ENCODE peak calls at places on chromosome 9, in seven cellular contexts. One of them, this sample, is unnamed.
A peak's percentile ranks its signal among the peaks of the same experiment; 100 is the strongest.

GRCh38 chr9:85414399-85414798 is 327.4 kb downstream of the AGTPBP1 start:
- DNase-seq in IMR-90: no peak
- DNase-seq in transverse colon: no peak
- DNase-seq in astrocyte: no peak
- DNase-seq in right lobe of liver: no peak
- DNase-seq in K562: no peak
- DNase-seq in heart left ventricle: no peak
- DNase-seq in this sample: no peak

GRCh38 chr9:112890106-112891081 is at the start of gene SLC46A2:
- DNase-seq in IMR-90: no peak
- DNase-seq in transverse colon: no peak
- DNase-seq in astrocyte: no peak
- DNase-seq in right lobe of liver: peak; percentile 63
- DNase-seq in K562: no peak
- DNase-seq in heart left ventricle: peak; percentile 32
- DNase-seq in this sample: no peak

GRCh38 chr9:16266648-16267276 is 603.7 kb downstream of the BNC2 start:
- DNase-seq in IMR-90: no peak
- DNase-seq in transverse colon: no peak
- DNase-seq in astrocyte: no peak
- DNase-seq in right lobe of liver: no peak
- DNase-seq in K562: peak; percentile 10
- DNase-seq in heart left ventricle: no peak
- DNase-seq in this sample: no peak

GRCh38 chr9:109910616-109911568 is 130.9 kb downstream of the PALM2AKAP2 start:
- DNase-seq in IMR-90: peak; percentile 88
- DNase-seq in transverse colon: peak; percentile 60
- DNase-seq in astrocyte: peak; percentile 75
- DNase-seq in right lobe of liver: peak; percentile 50
- DNase-seq in K562: no peak
- DNase-seq in heart left ventricle: no peak
- DNase-seq in this sample: no peak

GRCh38 chr9:114117996-114118830 is 19.1 kb upstream of the KIF12 start:
- DNase-seq in IMR-90: no peak
- DNase-seq in transverse colon: no peak
- DNase-seq in astrocyte: no peak
- DNase-seq in right lobe of liver: peak; percentile 40
- DNase-seq in K562: no peak
- DNase-seq in heart left ventricle: no peak
- DNase-seq in this sample: no peak

GRCh38 chr9:133075925-133076324 is 14.1 kb downstream of the CEL start:
- DNase-seq in IMR-90: peak; percentile 87
- DNase-seq in transverse colon: no peak
- DNase-seq in astrocyte: peak; percentile 92
- DNase-seq in right lobe of liver: no peak
- DNase-seq in K562: no peak
- DNase-seq in heart left ventricle: no peak
- DNase-seq in this sample: no peak

GRCh38 chr9:137147091-137147792 is 8.3 kb downstream of the GRIN1 start:
- DNase-seq in IMR-90: no peak
- DNase-seq in transverse colon: no peak
- DNase-seq in astrocyte: no peak
- DNase-seq in right lobe of liver: no peak
- DNase-seq in K562: no peak
- DNase-seq in heart left ventricle: no peak
- DNase-seq in this sample: peak; percentile 5

GRCh38 chr9:88747768-88748167 is 212.8 kb downstream of the NXNL2 start:
- DNase-seq in IMR-90: peak; percentile 96
- DNase-seq in transverse colon: no peak
- DNase-seq in astrocyte: peak; percentile 92
- DNase-seq in right lobe of liver: no peak
- DNase-seq in K562: peak; percentile 74
- DNase-seq in heart left ventricle: no peak
- DNase-seq in this sample: no peak

GRCh38 chr9:73155968-73156592 is 4.4 kb downstream of the ANXA1 start:
- DNase-seq in IMR-90: no peak
- DNase-seq in transverse colon: no peak
- DNase-seq in astrocyte: no peak
- DNase-seq in right lobe of liver: no peak
- DNase-seq in K562: no peak
- DNase-seq in heart left ventricle: no peak
- DNase-seq in this sample: no peak

GRCh38 chr9:107049046-107049824 is 186.3 kb downstream of the ZNF462 start:
- DNase-seq in IMR-90: no peak
- DNase-seq in transverse colon: no peak
- DNase-seq in astrocyte: peak; percentile 20
- DNase-seq in right lobe of liver: no peak
- DNase-seq in K562: no peak
- DNase-seq in heart left ventricle: no peak
- DNase-seq in this sample: no peak

GRCh38 chr9:130023994-130024596 is 18.9 kb downstream of the FNBP1 start:
- DNase-seq in IMR-90: no peak
- DNase-seq in transverse colon: no peak
- DNase-seq in astrocyte: no peak
- DNase-seq in right lobe of liver: no peak
- DNase-seq in K562: no peak
- DNase-seq in heart left ventricle: no peak
- DNase-seq in this sample: no peak
- H3K4me3 ChIP-seq in IMR-90: no peak overlapping the region
- H3K4me3 ChIP-seq in transverse colon: no peak overlapping the region
- H3K4me3 ChIP-seq in astrocyte: no peak overlapping the region
- H3K4me3 ChIP-seq in right lobe of liver: peak overlapping the region; percentile 8
- H3K4me3 ChIP-seq in K562: no peak overlapping the region
- H3K4me3 ChIP-seq in heart left ventricle: no peak overlapping the region
- H3K4me3 ChIP-seq in this sample: no peak overlapping the region

GRCh38 chr9:94985649-94986048 is 259.1 kb downstream of the AOPEP start:
- DNase-seq in IMR-90: no peak
- DNase-seq in transverse colon: no peak
- DNase-seq in astrocyte: no peak
- DNase-seq in right lobe of liver: no peak
- DNase-seq in K562: peak; percentile 41
- DNase-seq in heart left ventricle: no peak
- DNase-seq in this sample: no peak
- TF ChIP-seq CTCF in IMR-90: no peak
- TF ChIP-seq CTCF in transverse colon: no peak
- TF ChIP-seq CTCF in astrocyte: no peak
- TF ChIP-seq CTCF in right lobe of liver: no peak
- TF ChIP-seq CTCF in K562: no peak
- TF ChIP-seq CTCF in heart left ventricle: no peak
- TF ChIP-seq CTCF in this sample: no peak

GRCh38 chr9:36045610-36046009 is 8.9 kb downstream of the RECK start:
- DNase-seq in IMR-90: no peak
- DNase-seq in transverse colon: no peak
- DNase-seq in astrocyte: no peak
- DNase-seq in right lobe of liver: no peak
- DNase-seq in K562: no peak
- DNase-seq in heart left ventricle: no peak
- DNase-seq in this sample: no peak

GRCh38 chr9:36050472-36050871 is 13.8 kb downstream of the RECK start:
- DNase-seq in IMR-90: no peak
- DNase-seq in transverse colon: no peak
- DNase-seq in astrocyte: no peak
- DNase-seq in right lobe of liver: no peak
- DNase-seq in K562: no peak
- DNase-seq in heart left ventricle: no peak
- DNase-seq in this sample: no peak

GRCh38 chr9:36051317-36051716 is 14.6 kb downstream of the RECK start:
- DNase-seq in IMR-90: no peak
- DNase-seq in transverse colon: no peak
- DNase-seq in astrocyte: no peak
- DNase-seq in right lobe of liver: no peak
- DNase-seq in K562: no peak
- DNase-seq in heart left ventricle: no peak
- DNase-seq in this sample: no peak

GRCh38 chr9:36049408-36049807 is 12.7 kb downstream of the RECK start:
- DNase-seq in IMR-90: no peak
- DNase-seq in transverse colon: no peak
- DNase-seq in astrocyte: no peak
- DNase-seq in right lobe of liver: no peak
- DNase-seq in K562: no peak
- DNase-seq in heart left ventricle: no peak
- DNase-seq in this sample: no peak

GRCh38 chr9:36046923-36047322 is 10.2 kb downstream of the RECK start:
- DNase-seq in IMR-90: no peak
- DNase-seq in transverse colon: no peak
- DNase-seq in astrocyte: no peak
- DNase-seq in right lobe of liver: no peak
- DNase-seq in K562: no peak
- DNase-seq in heart left ventricle: no peak
- DNase-seq in this sample: no peak
- H3K4me1 ChIP-seq in IMR-90: peaks cover 13% of the 10 kb centered on the region
- H3K4me1 ChIP-seq in transverse colon: peaks cover 8% of the 10 kb centered on the region
- H3K4me1 ChIP-seq in astrocyte: no peaks in the 10 kb centered on the region
- H3K4me1 ChIP-seq in right lobe of liver: no peaks in the 10 kb centered on the region
- H3K4me1 ChIP-seq in K562: no peaks in the 10 kb centered on the region
- H3K4me1 ChIP-seq in heart left ventricle: no peaks in the 10 kb centered on the region
- H3K4me1 ChIP-seq in this sample: peaks cover 2% of the 10 kb centered on the region

DNA sequence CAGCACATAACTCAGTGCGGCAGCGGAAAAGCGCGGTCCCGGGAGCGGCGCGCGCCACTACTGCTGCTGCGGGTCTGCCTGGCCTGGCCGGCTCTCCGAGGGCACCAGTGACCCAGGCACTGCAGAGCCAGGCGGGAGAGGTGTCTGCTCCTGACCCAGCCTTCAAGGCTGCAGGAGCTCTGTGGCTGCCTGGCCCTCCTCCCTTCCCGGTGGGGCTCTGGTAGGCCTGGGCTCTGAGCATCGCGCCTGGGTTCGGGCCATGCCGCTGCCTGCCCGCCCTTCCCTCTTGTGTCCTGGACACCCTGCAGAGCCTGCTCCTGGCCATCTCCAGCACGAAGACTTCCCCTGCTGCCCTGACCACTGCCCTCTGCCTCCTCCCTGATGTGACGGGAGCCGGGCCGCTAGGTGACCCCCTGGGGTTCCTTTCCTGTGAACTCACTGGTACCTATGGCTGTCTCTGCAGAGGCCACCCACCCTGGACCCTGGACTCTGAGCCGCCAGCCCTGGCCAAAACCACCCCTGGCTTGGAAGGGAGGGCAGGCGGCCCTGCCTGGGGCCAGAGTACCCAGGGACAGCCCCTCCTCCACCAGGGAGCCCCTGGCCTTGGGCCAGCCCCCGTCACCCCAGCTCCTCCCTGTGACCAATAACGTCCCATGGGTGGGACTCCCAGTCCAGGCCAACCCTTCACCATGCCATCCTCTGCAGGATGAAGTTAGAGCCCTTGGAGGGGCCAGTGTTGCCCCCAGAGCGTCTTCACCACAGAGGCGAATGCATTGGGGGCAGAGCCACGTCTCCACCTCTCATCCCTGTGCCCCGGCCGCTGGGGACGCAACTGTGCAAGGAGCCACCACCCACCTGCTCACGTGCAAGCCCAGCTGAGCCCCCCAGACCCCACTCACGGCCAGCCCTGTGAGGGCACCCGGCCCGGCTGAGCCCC is 32.9 kb upstream of the UBAC1 start:
- DNase-seq in IMR-90: no peak
- DNase-seq in transverse colon: no peak
- DNase-seq in astrocyte: no peak
- DNase-seq in right lobe of liver: peak; percentile 85
- DNase-seq in K562: no peak
- DNase-seq in heart left ventricle: no peak
- DNase-seq in this sample: no peak
- H3K4me3 ChIP-seq in IMR-90: no peak overlapping the region
- H3K4me3 ChIP-seq in transverse colon: no peak overlapping the region
- H3K4me3 ChIP-seq in astrocyte: no peak overlapping the region
- H3K4me3 ChIP-seq in right lobe of liver: peak overlapping the region; percentile 35
- H3K4me3 ChIP-seq in K562: no peak overlapping the region
- H3K4me3 ChIP-seq in heart left ventricle: no peak overlapping the region
- H3K4me3 ChIP-seq in this sample: no peak overlapping the region

DNA sequence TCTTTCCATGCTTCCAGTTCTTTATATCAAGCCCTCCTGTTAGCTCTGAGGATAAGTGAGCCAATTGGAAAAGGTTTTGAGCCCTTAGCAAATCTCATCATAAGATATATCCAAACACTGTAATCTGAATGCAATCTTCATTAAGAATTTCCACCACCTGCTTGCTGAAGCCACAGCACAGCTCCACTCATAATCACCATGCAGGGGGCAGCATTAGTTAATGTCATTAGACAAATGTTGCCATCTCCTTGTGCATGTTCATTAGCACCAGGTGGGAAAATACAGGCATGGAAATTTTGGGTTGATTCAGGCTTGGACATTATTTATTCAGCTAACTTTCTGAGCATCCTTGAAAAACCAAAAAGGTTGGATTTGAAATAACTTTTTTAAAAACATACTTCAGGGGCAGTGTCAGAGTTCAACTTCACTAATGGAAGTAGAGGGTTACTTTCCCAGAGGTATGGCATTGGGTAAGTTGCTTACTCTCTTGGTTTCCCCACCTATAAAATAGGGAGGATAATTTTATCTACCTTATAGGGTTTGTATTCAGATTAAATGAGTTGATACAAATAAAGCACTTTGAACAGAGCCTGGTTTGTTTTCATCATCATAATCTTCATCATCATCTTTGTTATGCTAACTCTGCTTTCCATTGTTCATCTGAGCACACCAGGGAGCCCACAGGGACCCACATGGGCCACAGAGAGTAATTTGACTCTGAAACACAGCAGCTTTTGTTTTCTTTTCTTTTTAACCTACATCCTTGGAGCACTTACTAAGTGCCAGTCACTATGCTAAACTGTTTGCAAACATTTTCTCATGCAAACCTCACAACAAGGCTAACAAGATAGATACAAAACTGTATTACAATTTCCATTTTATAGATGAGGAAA is 179.0 kb upstream of the SLC24A2 start:
- DNase-seq in IMR-90: no peak
- DNase-seq in transverse colon: no peak
- DNase-seq in astrocyte: no peak
- DNase-seq in right lobe of liver: no peak
- DNase-seq in K562: no peak
- DNase-seq in heart left ventricle: no peak
- DNase-seq in this sample: no peak
- TF ChIP-seq CTCF in IMR-90: no peak
- TF ChIP-seq CTCF in transverse colon: no peak
- TF ChIP-seq CTCF in astrocyte: no peak
- TF ChIP-seq CTCF in right lobe of liver: no peak
- TF ChIP-seq CTCF in K562: no peak
- TF ChIP-seq CTCF in heart left ventricle: no peak
- TF ChIP-seq CTCF in this sample: no peak

This sample was measured in MM.1S.